ENCODE peak calls at places on chromosomes 11 and 22, in seven cellular contexts. One of them, this sample, is unnamed.

GRCh38 chr22:27846910-27847309 is 45.4 kb upstream of the MN1 start:
- DNase-seq in prostate gland: no peak
- DNase-seq in H1: no peak
- DNase-seq in SK-N-SH: no peak
- DNase-seq in K562: peak
- DNase-seq in Panc1: no peak
- DNase-seq in HepG2: no peak
- DNase-seq in this sample: no peak

GRCh38 chr22:50670513-50670912 is 2.1 kb upstream of the SHANK3 start:
- DNase-seq in H1: no peak
- DNase-seq in HepG2: no peak
- DNase-seq in Panc1: no peak
- DNase-seq in prostate gland: no peak
- DNase-seq in SK-N-SH: no peak
- DNase-seq in K562: no peak
- DNase-seq in this sample: no peak

GRCh38 chr11:26901162-26901561 is 92.8 kb upstream of the FIBIN start:
- DNase-seq in H1: no peak
- DNase-seq in SK-N-SH: no peak
- DNase-seq in K562: no peak
- DNase-seq in prostate gland: peak
- DNase-seq in Panc1: no peak
- DNase-seq in HepG2: no peak
- DNase-seq in this sample: no peak

GRCh38 chr11:130323452-130324448 is 9.0 kb upstream of the ZBTB44 start:
- DNase-seq in H1: no peak
- DNase-seq in SK-N-SH: no peak
- DNase-seq in K562: no peak
- DNase-seq in HepG2: no peak
- DNase-seq in Panc1: no peak
- DNase-seq in prostate gland: no peak
- DNase-seq in this sample: no peak

GRCh38 chr22:42994917-42995562 is 19.9 kb downstream of the PACSIN2 start:
- DNase-seq in SK-N-SH: no peak
- DNase-seq in prostate gland: peak
- DNase-seq in Panc1: peak
- DNase-seq in K562: no peak
- DNase-seq in HepG2: peak
- DNase-seq in H1: no peak
- DNase-seq in this sample: no peak

GRCh38 chr11:84714316-84714780 is 912.8 kb downstream of the DLG2 start:
- DNase-seq in H1: no peak
- DNase-seq in HepG2: peak
- DNase-seq in SK-N-SH: peak
- DNase-seq in Panc1: peak
- DNase-seq in prostate gland: peak
- DNase-seq in K562: peak
- DNase-seq in this sample: peak

GRCh38 chr22:30821863-30822215 is 127.2 kb downstream of the OSBP2 start:
- DNase-seq in H1: no peak
- DNase-seq in prostate gland: no peak
- DNase-seq in HepG2: no peak
- DNase-seq in Panc1: no peak
- DNase-seq in SK-N-SH: peak
- DNase-seq in K562: no peak
- DNase-seq in this sample: no peak

GRCh38 chr11:47487421-47487820 is 38.5 kb upstream of the RAPSN start:
- DNase-seq in K562: no peak
- DNase-seq in H1: no peak
- DNase-seq in prostate gland: no peak
- DNase-seq in SK-N-SH: no peak
- DNase-seq in HepG2: no peak
- DNase-seq in Panc1: no peak
- DNase-seq in this sample: no peak

GRCh38 chr22:25892678-25893077 is 150.7 kb downstream of the MYO18B start:
- DNase-seq in K562: no peak
- DNase-seq in Panc1: no peak
- DNase-seq in prostate gland: no peak
- DNase-seq in H1: no peak
- DNase-seq in SK-N-SH: peak
- DNase-seq in HepG2: no peak
- DNase-seq in this sample: peak

GRCh38 chr22:47432683-47433082 is 670.2 kb downstream of the TBC1D22A start:
- DNase-seq in SK-N-SH: no peak
- DNase-seq in K562: no peak
- DNase-seq in H1: no peak
- DNase-seq in HepG2: no peak
- DNase-seq in Panc1: no peak
- DNase-seq in prostate gland: no peak
- DNase-seq in this sample: no peak

DNA sequence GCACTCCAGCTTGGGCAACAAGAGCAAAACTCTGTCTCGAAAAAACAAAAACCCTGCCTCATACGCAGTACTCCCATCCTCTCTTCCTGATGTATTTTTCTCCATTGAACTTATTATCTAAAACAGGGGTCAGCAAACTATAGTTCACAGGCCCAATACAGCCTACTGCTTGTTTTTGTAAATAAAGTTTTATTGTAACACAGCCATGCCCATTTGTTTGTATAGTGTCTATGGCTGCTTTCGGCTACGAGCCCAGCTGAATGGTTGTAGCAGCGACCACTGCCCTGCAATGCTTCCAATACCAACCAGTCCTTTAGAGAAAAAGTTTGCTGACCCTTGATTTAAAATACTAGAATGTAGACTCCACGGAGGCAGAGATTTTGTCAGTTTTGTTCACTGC is 6.1 kb downstream of the TXN2 start:
- DNase-seq in H1: no peak
- DNase-seq in SK-N-SH: no peak
- DNase-seq in Panc1: no peak
- DNase-seq in HepG2: no peak
- DNase-seq in K562: no peak
- DNase-seq in prostate gland: no peak
- DNase-seq in this sample: no peak
- H3K4me3 ChIP-seq in H1: no peak
- H3K4me3 ChIP-seq in SK-N-SH: no peak
- H3K4me3 ChIP-seq in Panc1: no peak
- H3K4me3 ChIP-seq in HepG2: no peak
- H3K4me3 ChIP-seq in K562: no peak
- H3K4me3 ChIP-seq in prostate gland: no peak
- H3K4me3 ChIP-seq in this sample: no peak

GRCh38 chr11:64660706-64661105 is 62.3 kb downstream of the NRXN2 start:
- DNase-seq in Panc1: no peak
- DNase-seq in H1: no peak
- DNase-seq in prostate gland: no peak
- DNase-seq in K562: no peak
- DNase-seq in HepG2: no peak
- DNase-seq in SK-N-SH: no peak
- DNase-seq in this sample: no peak

GRCh38 chr11:64661622-64662021 is 61.4 kb downstream of the NRXN2 start:
- DNase-seq in HepG2: no peak
- DNase-seq in Panc1: no peak
- DNase-seq in H1: no peak
- DNase-seq in SK-N-SH: no peak
- DNase-seq in prostate gland: no peak
- DNase-seq in K562: no peak
- DNase-seq in this sample: no peak

GRCh38 chr11:64659417-64660144 is 63.4 kb downstream of the NRXN2 start:
- DNase-seq in HepG2: peak
- DNase-seq in Panc1: peak
- DNase-seq in K562: peak
- DNase-seq in H1: no peak
- DNase-seq in prostate gland: no peak
- DNase-seq in SK-N-SH: no peak
- DNase-seq in this sample: no peak

GRCh38 chr11:64660205-64660604 is 62.8 kb downstream of the NRXN2 start:
- DNase-seq in K562: no peak
- DNase-seq in Panc1: no peak
- DNase-seq in H1: no peak
- DNase-seq in HepG2: no peak
- DNase-seq in SK-N-SH: no peak
- DNase-seq in prostate gland: no peak
- DNase-seq in this sample: no peak

GRCh38 chr11:64661146-64661545 is 61.9 kb downstream of the NRXN2 start:
- DNase-seq in H1: no peak
- DNase-seq in Panc1: no peak
- DNase-seq in HepG2: no peak
- DNase-seq in K562: no peak
- DNase-seq in SK-N-SH: no peak
- DNase-seq in prostate gland: no peak
- DNase-seq in this sample: no peak
- TF ChIP-seq POLR2AphosphoS5 in H1: no peak
- TF ChIP-seq POLR2AphosphoS5 in Panc1: no peak
- TF ChIP-seq POLR2AphosphoS5 in HepG2: no peak
- TF ChIP-seq POLR2AphosphoS5 in K562: no peak
- TF ChIP-seq POLR2AphosphoS5 in SK-N-SH: no peak
- TF ChIP-seq POLR2AphosphoS5 in prostate gland: no peak
- TF ChIP-seq POLR2AphosphoS5 in this sample: no peak

DNA sequence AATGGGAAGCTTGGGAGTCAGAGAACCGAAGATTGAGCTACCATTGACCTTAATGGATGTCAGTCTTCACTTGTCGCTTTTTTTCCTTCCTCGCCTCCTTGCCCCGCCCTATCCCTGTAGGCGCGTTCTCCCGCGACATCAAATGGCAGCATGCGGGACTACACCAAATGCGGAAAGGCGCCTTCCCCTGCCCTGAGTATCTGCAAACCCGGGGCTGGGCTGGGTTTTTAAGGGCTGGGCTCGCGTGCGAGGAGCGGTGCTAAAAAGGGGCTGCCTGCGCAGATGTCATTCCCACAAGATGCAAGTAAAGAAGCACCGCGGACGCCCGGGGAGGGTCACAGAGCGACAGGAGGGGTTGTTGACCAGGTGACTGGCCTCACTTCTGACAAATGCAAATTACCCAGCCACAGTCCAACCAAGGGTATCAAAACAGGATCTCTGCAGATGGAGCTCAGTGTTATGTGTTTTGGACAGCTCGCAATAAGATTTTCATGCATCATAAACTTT is 4.7 kb upstream of the FAM111B start:
- DNase-seq in prostate gland: peak
- DNase-seq in K562: peak
- DNase-seq in H1: no peak
- DNase-seq in SK-N-SH: no peak
- DNase-seq in Panc1: peak
- DNase-seq in HepG2: no peak
- DNase-seq in this sample: peak
- TF ChIP-seq CTCF in prostate gland: peak
- TF ChIP-seq CTCF in K562: peak
- TF ChIP-seq CTCF in H1: peak
- TF ChIP-seq CTCF in SK-N-SH: no peak
- TF ChIP-seq CTCF in Panc1: peak
- TF ChIP-seq CTCF in HepG2: no peak
- TF ChIP-seq CTCF in this sample: peak

GRCh38 chr22:40053460-40053859 is 58.7 kb downstream of the FAM83F start:
- DNase-seq in K562: no peak
- DNase-seq in SK-N-SH: no peak
- DNase-seq in H1: no peak
- DNase-seq in Panc1: no peak
- DNase-seq in prostate gland: no peak
- DNase-seq in HepG2: no peak
- DNase-seq in this sample: no peak

GRCh38 chr22:40054486-40054885 is 59.7 kb downstream of the FAM83F start:
- DNase-seq in H1: no peak
- DNase-seq in HepG2: no peak
- DNase-seq in SK-N-SH: no peak
- DNase-seq in prostate gland: no peak
- DNase-seq in K562: no peak
- DNase-seq in Panc1: no peak
- DNase-seq in this sample: no peak

GRCh38 chr22:40057652-40058051 is 62.9 kb downstream of the FAM83F start:
- DNase-seq in SK-N-SH: no peak
- DNase-seq in H1: no peak
- DNase-seq in HepG2: no peak
- DNase-seq in K562: no peak
- DNase-seq in prostate gland: no peak
- DNase-seq in Panc1: no peak
- DNase-seq in this sample: no peak

GRCh38 chr22:40056163-40056958 is 61.6 kb downstream of the FAM83F start:
- DNase-seq in H1: no peak
- DNase-seq in HepG2: no peak
- DNase-seq in SK-N-SH: no peak
- DNase-seq in Panc1: no peak
- DNase-seq in K562: no peak
- DNase-seq in prostate gland: no peak
- DNase-seq in this sample: no peak

GRCh38 chr22:40055143-40055926 is 60.6 kb downstream of the FAM83F start:
- DNase-seq in K562: peak
- DNase-seq in Panc1: no peak
- DNase-seq in SK-N-SH: no peak
- DNase-seq in prostate gland: no peak
- DNase-seq in HepG2: no peak
- DNase-seq in H1: no peak
- DNase-seq in this sample: no peak
- H3K4me3 ChIP-seq in K562: no peak
- H3K4me3 ChIP-seq in Panc1: no peak
- H3K4me3 ChIP-seq in SK-N-SH: no peak
- H3K4me3 ChIP-seq in prostate gland: no peak
- H3K4me3 ChIP-seq in HepG2: no peak
- H3K4me3 ChIP-seq in H1: no peak
- H3K4me3 ChIP-seq in this sample: no peak

GRCh38 chr11:44893250-44894216 is 57.1 kb downstream of the TP53I11 start:
- DNase-seq in H1: no peak
- DNase-seq in prostate gland: peak
- DNase-seq in Panc1: no peak
- DNase-seq in K562: no peak
- DNase-seq in HepG2: no peak
- DNase-seq in SK-N-SH: peak
- DNase-seq in this sample: no peak
- TF ChIP-seq POLR2AphosphoS5 in H1: no peak
- TF ChIP-seq POLR2AphosphoS5 in prostate gland: peak
- TF ChIP-seq POLR2AphosphoS5 in Panc1: no peak
- TF ChIP-seq POLR2AphosphoS5 in K562: no peak
- TF ChIP-seq POLR2AphosphoS5 in HepG2: no peak
- TF ChIP-seq POLR2AphosphoS5 in SK-N-SH: no peak
- TF ChIP-seq POLR2AphosphoS5 in this sample: no peak

GRCh38 chr11:74694136-74694535 is 37.1 kb downstream of the CHRDL2 start:
- DNase-seq in Panc1: no peak
- DNase-seq in SK-N-SH: no peak
- DNase-seq in H1: no peak
- DNase-seq in K562: no peak
- DNase-seq in HepG2: peak
- DNase-seq in prostate gland: no peak
- DNase-seq in this sample: peak
- TF ChIP-seq CTCF in Panc1: no peak
- TF ChIP-seq CTCF in SK-N-SH: peak
- TF ChIP-seq CTCF in H1: peak
- TF ChIP-seq CTCF in K562: peak
- TF ChIP-seq CTCF in HepG2: peak
- TF ChIP-seq CTCF in prostate gland: no peak
- TF ChIP-seq CTCF in this sample: peak

GRCh38 chr11:65641233-65642013 is 3.5 kb downstream of the SIPA1 start:
- DNase-seq in HepG2: no peak
- DNase-seq in SK-N-SH: no peak
- DNase-seq in Panc1: no peak
- DNase-seq in H1: no peak
- DNase-seq in K562: no peak
- DNase-seq in prostate gland: no peak
- DNase-seq in this sample: no peak
- H3K4me3 ChIP-seq in HepG2: no peak
- H3K4me3 ChIP-seq in SK-N-SH: no peak
- H3K4me3 ChIP-seq in Panc1: no peak
- H3K4me3 ChIP-seq in H1: no peak
- H3K4me3 ChIP-seq in K562: no peak
- H3K4me3 ChIP-seq in prostate gland: no peak
- H3K4me3 ChIP-seq in this sample: peak